ENCODE peak calls at places on chromosome 3, in seven cellular contexts. One of them, this sample, is unnamed.
A peak's percentile ranks its signal among the peaks of the same experiment; 100 is the strongest.

GRCh38 chr3:541328-541727 is 344.8 kb downstream of the CHL1 start:
- DNase-seq in A549: no peak
- DNase-seq in transverse colon: no peak
- DNase-seq in tibial nerve: no peak
- DNase-seq in HCT116: no peak
- DNase-seq in spleen: no peak
- DNase-seq in adrenal gland: no peak
- DNase-seq in this sample: no peak

GRCh38 chr3:64203969-64204632 is 21.2 kb downstream of the PRICKLE2 start:
- DNase-seq in A549: no peak
- DNase-seq in transverse colon: no peak
- DNase-seq in tibial nerve: no peak
- DNase-seq in HCT116: no peak
- DNase-seq in spleen: no peak
- DNase-seq in adrenal gland: no peak
- DNase-seq in this sample: no peak

GRCh38 chr3:4981688-4982494 is 2.7 kb downstream of the BHLHE40 start:
- DNase-seq in A549: no peak
- DNase-seq in transverse colon: no peak
- DNase-seq in tibial nerve: peak; percentile 57
- DNase-seq in HCT116: no peak
- DNase-seq in spleen: no peak
- DNase-seq in adrenal gland: peak; percentile 56
- DNase-seq in this sample: no peak

GRCh38 chr3:184239221-184239620 is 9.5 kb downstream of the ALG3 start:
- DNase-seq in A549: no peak
- DNase-seq in transverse colon: no peak
- DNase-seq in tibial nerve: no peak
- DNase-seq in HCT116: no peak
- DNase-seq in spleen: no peak
- DNase-seq in adrenal gland: no peak
- DNase-seq in this sample: no peak

GRCh38 chr3:10524799-10525301 is 19.5 kb upstream of the ATP2B2 start:
- DNase-seq in A549: no peak
- DNase-seq in transverse colon: no peak
- DNase-seq in tibial nerve: no peak
- DNase-seq in HCT116: no peak
- DNase-seq in spleen: no peak
- DNase-seq in adrenal gland: no peak
- DNase-seq in this sample: peak; percentile 9

GRCh38 chr3:159669753-159670152 is 318.9 kb upstream of the IL12A start:
- DNase-seq in A549: no peak
- DNase-seq in transverse colon: no peak
- DNase-seq in tibial nerve: no peak
- DNase-seq in HCT116: no peak
- DNase-seq in spleen: no peak
- DNase-seq in adrenal gland: no peak
- DNase-seq in this sample: no peak

GRCh38 chr3:57411715-57412114 is 119.2 kb upstream of the ASB14 start:
- DNase-seq in A549: no peak
- DNase-seq in transverse colon: no peak
- DNase-seq in tibial nerve: no peak
- DNase-seq in HCT116: no peak
- DNase-seq in spleen: no peak
- DNase-seq in adrenal gland: no peak
- DNase-seq in this sample: no peak

GRCh38 chr3:172040078-172040975 is 949 bp downstream of the FNDC3B start:
- DNase-seq in A549: peak; percentile 51
- DNase-seq in transverse colon: peak; percentile 84
- DNase-seq in tibial nerve: peak; percentile 61
- DNase-seq in HCT116: peak; percentile 39
- DNase-seq in spleen: peak; percentile 94
- DNase-seq in adrenal gland: peak; percentile 82
- DNase-seq in this sample: no peak

GRCh38 chr3:196016485-196016884 is 65.4 kb downstream of the TFRC start:
- DNase-seq in A549: no peak
- DNase-seq in transverse colon: no peak
- DNase-seq in tibial nerve: no peak
- DNase-seq in HCT116: no peak
- DNase-seq in spleen: no peak
- DNase-seq in adrenal gland: no peak
- DNase-seq in this sample: no peak

GRCh38 chr3:186590580-186591296 is 20.2 kb downstream of the DNAJB11 start:
- DNase-seq in A549: no peak
- DNase-seq in transverse colon: no peak
- DNase-seq in tibial nerve: no peak
- DNase-seq in HCT116: no peak
- DNase-seq in spleen: no peak
- DNase-seq in adrenal gland: no peak
- DNase-seq in this sample: no peak

GRCh38 chr3:170560717-170561382 is 25.0 kb downstream of the SLC7A14 start:
- DNase-seq in A549: no peak
- DNase-seq in transverse colon: no peak
- DNase-seq in tibial nerve: no peak
- DNase-seq in HCT116: no peak
- DNase-seq in spleen: no peak
- DNase-seq in adrenal gland: no peak
- DNase-seq in this sample: no peak

GRCh38 chr3:157146664-157147082 is 13.3 kb downstream of the CCNL1 start:
- DNase-seq in A549: no peak
- DNase-seq in transverse colon: no peak
- DNase-seq in tibial nerve: no peak
- DNase-seq in HCT116: no peak
- DNase-seq in spleen: no peak
- DNase-seq in adrenal gland: no peak
- DNase-seq in this sample: no peak

GRCh38 chr3:157149136-157149696 is 10.7 kb downstream of the CCNL1 start:
- DNase-seq in A549: no peak
- DNase-seq in transverse colon: no peak
- DNase-seq in tibial nerve: no peak
- DNase-seq in HCT116: no peak
- DNase-seq in spleen: no peak
- DNase-seq in adrenal gland: no peak
- DNase-seq in this sample: no peak

GRCh38 chr3:157145566-157145965 is 14.4 kb downstream of the CCNL1 start:
- DNase-seq in A549: no peak
- DNase-seq in transverse colon: no peak
- DNase-seq in tibial nerve: no peak
- DNase-seq in HCT116: no peak
- DNase-seq in spleen: no peak
- DNase-seq in adrenal gland: no peak
- DNase-seq in this sample: no peak

GRCh38 chr3:157147099-157147803 is 12.7 kb downstream of the CCNL1 start:
- DNase-seq in A549: no peak
- DNase-seq in transverse colon: no peak
- DNase-seq in tibial nerve: no peak
- DNase-seq in HCT116: no peak
- DNase-seq in spleen: no peak
- DNase-seq in adrenal gland: no peak
- DNase-seq in this sample: no peak

DNA sequence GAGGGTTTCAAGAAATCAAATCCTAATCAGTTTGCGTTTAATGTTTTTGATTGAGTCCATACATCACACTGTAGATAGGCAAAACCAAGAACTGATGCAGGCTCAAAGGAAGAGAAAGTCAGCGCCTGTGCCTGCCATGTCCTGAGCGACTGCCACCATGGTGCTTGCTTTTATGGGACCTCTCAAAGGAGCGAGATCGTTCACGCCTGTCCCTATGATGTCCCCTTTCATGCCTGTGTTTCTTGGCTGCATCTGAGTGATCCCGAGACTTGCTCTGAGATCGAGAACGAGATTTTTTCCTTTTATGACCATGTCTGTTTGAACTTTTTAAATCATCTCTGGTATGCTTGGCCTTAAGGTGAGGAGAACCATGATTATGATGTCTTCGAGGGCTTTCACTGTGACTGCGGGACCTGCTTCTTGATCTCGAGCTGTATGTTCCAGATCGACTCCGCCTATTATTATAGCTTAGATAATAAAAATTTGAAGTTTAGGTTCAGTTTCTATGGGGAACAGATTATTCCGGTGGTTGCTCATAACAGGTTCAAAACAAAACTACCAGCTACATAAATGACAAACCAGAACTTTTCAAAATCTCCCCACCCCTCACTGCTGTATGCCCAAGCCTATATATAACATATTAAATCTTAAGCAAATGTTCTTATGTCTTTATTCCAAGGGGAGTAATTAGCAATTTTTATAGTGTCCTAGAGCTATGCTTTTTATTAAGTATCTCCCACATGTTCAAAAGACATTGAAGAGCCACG is 11.6 kb downstream of the CCNL1 start:
- DNase-seq in A549: no peak
- DNase-seq in transverse colon: no peak
- DNase-seq in tibial nerve: no peak
- DNase-seq in HCT116: no peak
- DNase-seq in spleen: no peak
- DNase-seq in adrenal gland: no peak
- DNase-seq in this sample: no peak
- TF ChIP-seq POLR2A in A549: no peak
- TF ChIP-seq POLR2A in transverse colon: no peak
- TF ChIP-seq POLR2A in tibial nerve: no peak
- TF ChIP-seq POLR2A in HCT116: no peak
- TF ChIP-seq POLR2A in spleen: no peak
- TF ChIP-seq POLR2A in adrenal gland: no peak
- TF ChIP-seq POLR2A in this sample: no peak

GRCh38 chr3:192855434-192855833 is 62.2 kb downstream of the MB21D2 start:
- DNase-seq in A549: no peak
- DNase-seq in transverse colon: no peak
- DNase-seq in tibial nerve: no peak
- DNase-seq in HCT116: no peak
- DNase-seq in spleen: no peak
- DNase-seq in adrenal gland: no peak
- DNase-seq in this sample: no peak

GRCh38 chr3:192847918-192848317 is 69.7 kb downstream of the MB21D2 start:
- DNase-seq in A549: no peak
- DNase-seq in transverse colon: no peak
- DNase-seq in tibial nerve: no peak
- DNase-seq in HCT116: no peak
- DNase-seq in spleen: no peak
- DNase-seq in adrenal gland: no peak
- DNase-seq in this sample: no peak

GRCh38 chr3:192848371-192849233 is 69.1 kb downstream of the MB21D2 start:
- DNase-seq in A549: no peak
- DNase-seq in transverse colon: no peak
- DNase-seq in tibial nerve: no peak
- DNase-seq in HCT116: no peak
- DNase-seq in spleen: no peak
- DNase-seq in adrenal gland: no peak
- DNase-seq in this sample: no peak

GRCh38 chr3:192850501-192850981 is 67.1 kb downstream of the MB21D2 start:
- DNase-seq in A549: no peak
- DNase-seq in transverse colon: peak; percentile 70
- DNase-seq in tibial nerve: no peak
- DNase-seq in HCT116: no peak
- DNase-seq in spleen: no peak
- DNase-seq in adrenal gland: no peak
- DNase-seq in this sample: no peak

GRCh38 chr3:192851821-192852352 is 65.8 kb downstream of the MB21D2 start:
- DNase-seq in A549: peak; percentile 67
- DNase-seq in transverse colon: peak; percentile 81
- DNase-seq in tibial nerve: peak; percentile 33
- DNase-seq in HCT116: peak; percentile 69
- DNase-seq in spleen: no peak
- DNase-seq in adrenal gland: peak; percentile 87
- DNase-seq in this sample: peak; percentile 80
- TF ChIP-seq POLR2A in A549: no peak
- TF ChIP-seq POLR2A in transverse colon: no peak
- TF ChIP-seq POLR2A in tibial nerve: no peak
- TF ChIP-seq POLR2A in HCT116: no peak
- TF ChIP-seq POLR2A in spleen: no peak
- TF ChIP-seq POLR2A in adrenal gland: no peak
- TF ChIP-seq POLR2A in this sample: no peak

DNA sequence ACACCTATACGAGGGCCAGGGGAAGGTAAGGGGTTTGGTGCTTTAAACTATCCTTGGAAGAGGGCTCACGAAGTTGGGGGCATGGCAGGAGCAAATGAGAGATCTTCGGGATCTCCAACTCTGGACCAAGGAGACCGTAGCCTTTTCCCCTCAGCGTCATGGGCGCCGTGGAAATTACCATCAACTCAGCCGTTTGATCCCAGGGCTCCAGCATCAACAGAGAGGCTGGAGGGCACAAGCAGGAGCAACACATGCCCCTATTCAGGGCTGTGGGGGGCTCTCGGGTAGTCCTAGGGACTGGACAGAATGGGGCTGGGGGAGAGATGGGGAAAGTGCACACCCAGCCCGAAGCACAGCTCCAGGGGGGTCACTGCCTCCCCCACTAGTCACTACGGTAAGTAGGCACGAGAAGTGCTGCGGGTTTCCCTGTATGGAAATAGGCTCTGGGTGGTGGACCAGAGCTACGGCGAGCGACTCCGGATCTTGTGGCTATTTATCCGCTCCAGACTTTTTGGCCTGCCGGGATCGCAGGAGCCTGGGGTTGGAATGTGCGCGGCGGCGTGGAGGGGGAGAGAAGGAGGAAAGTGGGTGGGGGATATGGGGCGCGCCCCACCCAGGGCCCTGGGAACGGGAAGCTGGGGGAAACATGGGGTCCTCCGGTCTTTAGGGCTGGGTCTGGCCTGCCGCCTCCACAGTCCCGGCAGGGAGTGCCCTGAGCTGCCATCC is 539 bp upstream of the LAMB2 start:
- DNase-seq in A549: peak; percentile 91
- DNase-seq in transverse colon: peak; percentile 88
- DNase-seq in tibial nerve: peak; percentile 83
- DNase-seq in HCT116: peak; percentile 74
- DNase-seq in spleen: no peak
- DNase-seq in adrenal gland: peak; percentile 82
- DNase-seq in this sample: peak; percentile 86
- TF ChIP-seq POLR2A in A549: peak; percentile 36
- TF ChIP-seq POLR2A in transverse colon: no peak
- TF ChIP-seq POLR2A in tibial nerve: no peak
- TF ChIP-seq POLR2A in HCT116: no peak
- TF ChIP-seq POLR2A in spleen: no peak
- TF ChIP-seq POLR2A in adrenal gland: peak; percentile 59
- TF ChIP-seq POLR2A in this sample: peak; percentile 43

GRCh38 chr3:52122491-52122890 is 31.7 kb downstream of the POC1A start:
- DNase-seq in A549: no peak
- DNase-seq in transverse colon: no peak
- DNase-seq in tibial nerve: no peak
- DNase-seq in HCT116: no peak
- DNase-seq in spleen: peak; percentile 75
- DNase-seq in adrenal gland: no peak
- DNase-seq in this sample: no peak

GRCh38 chr3:52121813-52122212 is 32.4 kb downstream of the POC1A start:
- DNase-seq in A549: no peak
- DNase-seq in transverse colon: no peak
- DNase-seq in tibial nerve: no peak
- DNase-seq in HCT116: no peak
- DNase-seq in spleen: peak; percentile 74
- DNase-seq in adrenal gland: no peak
- DNase-seq in this sample: peak; percentile 27

GRCh38 chr3:52120576-52121458 is 33.4 kb downstream of the POC1A start:
- DNase-seq in A549: no peak
- DNase-seq in transverse colon: no peak
- DNase-seq in tibial nerve: no peak
- DNase-seq in HCT116: no peak
- DNase-seq in spleen: peak; percentile 47
- DNase-seq in adrenal gland: no peak
- DNase-seq in this sample: no peak

GRCh38 chr3:52119826-52120225 is 34.4 kb downstream of the POC1A start:
- DNase-seq in A549: no peak
- DNase-seq in transverse colon: no peak
- DNase-seq in tibial nerve: no peak
- DNase-seq in HCT116: no peak
- DNase-seq in spleen: peak; percentile 64
- DNase-seq in adrenal gland: no peak
- DNase-seq in this sample: no peak

GRCh38 chr3:52121459-52121795 is 32.8 kb downstream of the POC1A start:
- DNase-seq in A549: no peak
- DNase-seq in transverse colon: peak; percentile 24
- DNase-seq in tibial nerve: no peak
- DNase-seq in HCT116: no peak
- DNase-seq in spleen: peak; percentile 87
- DNase-seq in adrenal gland: peak; percentile 58
- DNase-seq in this sample: no peak
- TF ChIP-seq POLR2A in A549: no peak
- TF ChIP-seq POLR2A in transverse colon: no peak
- TF ChIP-seq POLR2A in tibial nerve: no peak
- TF ChIP-seq POLR2A in HCT116: no peak
- TF ChIP-seq POLR2A in spleen: no peak
- TF ChIP-seq POLR2A in adrenal gland: no peak
- TF ChIP-seq POLR2A in this sample: no peak

This sample was measured in Peyer's patch.